ENCODE peak calls at places on chromosomes 5 and 9, in ten cellular contexts. O is transverse colon, V is fibroblast of lung, A is heart left ventricle, J is kidney, W is sigmoid colon, Y is spleen, M is PC-9, H is body of pancreas, T is HCT116. B is an unnamed sample. For H3K4me1, the result is how much of the 10 kb centered on the place peaks cover.

GRCh38 chr9:16058131-16058549 is 505.3 kb downstream of the CCDC171 start:
- DNase-seq in O (no peak), V (peak), A (no peak), J (no peak), W (no peak), Y (no peak), M (no peak), H (no peak), T (no peak), B (no peak)

GRCh38 chr5:90135979-90136378 is 273.6 kb downstream of the CETN3 start:
- DNase-seq in O (peak), V (no peak), A (no peak), J (peak), W (no peak), Y (no peak), M (no peak), H (peak), T (no peak), B (no peak)

GRCh38 chr5:95823738-95824609 is 1.4 kb upstream of the GLRX start:
- DNase-seq in O (peak), V (peak), A (peak), J (no peak), W (peak), Y (peak), M (peak), H (peak), T (peak), B (peak)

GRCh38 chr5:119409235-119409815 is 43.0 kb upstream of the HSD17B4 start:
- DNase-seq in O (no peak), V (no peak), A (no peak), J (no peak), W (no peak), Y (no peak), M (no peak), H (no peak), T (no peak), B (no peak)

GRCh38 chr5:111299067-111299481 is 74.9 kb downstream of the CAMK4 start:
- DNase-seq in O (no peak), V (peak), A (no peak), J (no peak), W (peak), Y (no peak), M (no peak), H (no peak), T (no peak), B (no peak)

GRCh38 chr5:145443366-145443765 is 391.8 kb downstream of the PRELID2 start:
- DNase-seq in O (no peak), V (no peak), A (no peak), J (no peak), W (no peak), Y (no peak), M (no peak), H (no peak), T (no peak), B (no peak)

GRCh38 chr5:97923997-97924396 is 741.0 kb upstream of the RIOK2 start:
- DNase-seq in O (no peak), V (no peak), A (no peak), J (no peak), W (no peak), Y (no peak), M (no peak), H (no peak), T (no peak), B (no peak)

GRCh38 chr5:173396311-173396993 is 68.2 kb upstream of the STC2 start:
- DNase-seq in O (no peak), V (no peak), A (no peak), J (no peak), W (peak), Y (no peak), M (no peak), H (no peak), T (peak), B (no peak)

GRCh38 chr9:37156781-37157356 is 36.5 kb downstream of the ZCCHC7 start:
- DNase-seq in O (no peak), V (no peak), A (no peak), J (no peak), W (no peak), Y (no peak), M (no peak), H (no peak), T (no peak), B (no peak)

GRCh38 chr5:178548751-178549150 is 41.4 kb downstream of the COL23A1 start:
- DNase-seq in O (no peak), V (no peak), A (no peak), J (no peak), W (peak), Y (no peak), M (no peak), H (no peak), T (no peak), B (no peak)

GRCh38 chr5:96624631-96625030 is 37.5 kb upstream of the CAST start:
- DNase-seq in O (no peak), V (no peak), A (no peak), J (no peak), W (no peak), Y (no peak), M (no peak), H (no peak), T (no peak), B (no peak)

GRCh38 chr9:134223601-134224122 is 59.3 kb upstream of the RNU6ATAC start:
- DNase-seq in O (no peak), V (no peak), A (peak), J (peak), W (peak), Y (no peak), M (no peak), H (no peak), T (no peak), B (no peak)

GRCh38 chr5:102617187-102617856 is 118.5 kb upstream of the SLCO6A1 start:
- DNase-seq in O (no peak), V (peak), A (no peak), J (no peak), W (no peak), Y (no peak), M (no peak), H (no peak), T (no peak), B (no peak)

GRCh38 chr9:90141723-90142122 is 500.9 kb downstream of the DIRAS2 start:
- DNase-seq in O (no peak), V (peak), A (no peak), J (no peak), W (no peak), Y (no peak), M (no peak), H (no peak), T (no peak), B (peak)

GRCh38 chr9:14780251-14780650 is 57.7 kb upstream of the CER1 start:
- DNase-seq in O (no peak), V (no peak), A (no peak), J (no peak), W (no peak), Y (no peak), M (no peak), H (no peak), T (no peak), B (no peak)

GRCh38 chr5:159877894-159878448 is 38.3 kb upstream of the ADRA1B start:
- DNase-seq in O (peak), V (no peak), A (peak), J (no peak), W (peak), Y (no peak), M (no peak), H (peak), T (no peak), B (no peak)

GRCh38 chr9:36336511-36336910 is 63.6 kb downstream of the RNF38 start:
- DNase-seq in O (no peak), V (peak), A (no peak), J (no peak), W (no peak), Y (no peak), M (no peak), H (no peak), T (no peak), B (no peak)

GRCh38 chr9:93890436-93890935 is 64.7 kb downstream of the BARX1 start:
- DNase-seq in O (peak), V (no peak), A (no peak), J (no peak), W (peak), Y (no peak), M (no peak), H (no peak), T (no peak), B (no peak)

GRCh38 chr9:2655411-2655901 is 33.9 kb downstream of the VLDLR start:
- DNase-seq in O (no peak), V (peak), A (peak), J (no peak), W (no peak), Y (no peak), M (peak), H (no peak), T (no peak), B (peak)

GRCh38 chr9:111895996-111896941 is at the start of gene UGCG:
- DNase-seq in O (peak), V (peak), A (peak), J (peak), W (peak), Y (peak), M (peak), H (peak), T (peak), B (peak)

GRCh38 chr9:36866840-36867239 is 167.2 kb downstream of the PAX5 start:
- DNase-seq in O (no peak), V (no peak), A (no peak), J (no peak), W (peak), Y (peak), M (no peak), H (no peak), T (no peak), B (no peak)

GRCh38 chr9:15509931-15510788 is 610 bp downstream of the PSIP1 start:
- DNase-seq in O (peak), V (peak), A (peak), J (peak), W (peak), Y (peak), M (peak), H (peak), T (no peak), B (peak)

GRCh38 chr9:137685035-137685885 is 66.5 kb downstream of the EHMT1 start:
- DNase-seq in O (no peak), V (peak), A (no peak), J (no peak), W (no peak), Y (no peak), M (no peak), H (no peak), T (no peak), B (no peak)

GRCh38 chr9:132141948-132142594 is 19.8 kb upstream of the NTNG2 start:
- DNase-seq in O (no peak), V (no peak), A (no peak), J (no peak), W (no peak), Y (no peak), M (peak), H (no peak), T (no peak), B (no peak)

GRCh38 chr5:32625106-32625505 is 39.7 kb downstream of the SUB1 start:
- DNase-seq in O (no peak), V (no peak), A (no peak), J (no peak), W (no peak), Y (no peak), M (no peak), H (no peak), T (no peak), B (no peak)

GRCh38 chr9:92100237-92100911 is 14.8 kb downstream of the SPTLC1 start:
- DNase-seq in O (no peak), V (peak), A (no peak), J (no peak), W (no peak), Y (no peak), M (peak), H (no peak), T (peak), B (no peak)

GRCh38 chr5:132437604-132438275 is 52.8 kb downstream of the IRF1 start:
- DNase-seq in O (peak), V (peak), A (peak), J (peak), W (peak), Y (peak), M (no peak), H (peak), T (no peak), B (peak)

GRCh38 chr5:132435891-132436290 is 54.7 kb downstream of the IRF1 start:
- DNase-seq in O (peak), V (no peak), A (no peak), J (no peak), W (no peak), Y (no peak), M (no peak), H (no peak), T (no peak), B (no peak)

GRCh38 chr5:132438931-132439330 is 51.6 kb downstream of the IRF1 start:
- DNase-seq in O (no peak), V (no peak), A (no peak), J (no peak), W (no peak), Y (no peak), M (no peak), H (no peak), T (no peak), B (no peak)

GRCh38 chr5:132434813-132435286 is 55.7 kb downstream of the IRF1 start:
- DNase-seq in O (peak), V (no peak), A (no peak), J (no peak), W (no peak), Y (no peak), M (no peak), H (no peak), T (no peak), B (no peak)

GRCh38 chr5:132436936-132437335 is 53.6 kb downstream of the IRF1 start:
- DNase-seq in O (no peak), V (no peak), A (no peak), J (no peak), W (no peak), Y (no peak), M (no peak), H (no peak), T (no peak), B (no peak)
- H3K4me1 ChIP-seq in O (under half), V (under half), A (half or more), J (under half), W (half or more), Y (half or more), M (under half), H (under half), T (under half), B (half or more)

DNA sequence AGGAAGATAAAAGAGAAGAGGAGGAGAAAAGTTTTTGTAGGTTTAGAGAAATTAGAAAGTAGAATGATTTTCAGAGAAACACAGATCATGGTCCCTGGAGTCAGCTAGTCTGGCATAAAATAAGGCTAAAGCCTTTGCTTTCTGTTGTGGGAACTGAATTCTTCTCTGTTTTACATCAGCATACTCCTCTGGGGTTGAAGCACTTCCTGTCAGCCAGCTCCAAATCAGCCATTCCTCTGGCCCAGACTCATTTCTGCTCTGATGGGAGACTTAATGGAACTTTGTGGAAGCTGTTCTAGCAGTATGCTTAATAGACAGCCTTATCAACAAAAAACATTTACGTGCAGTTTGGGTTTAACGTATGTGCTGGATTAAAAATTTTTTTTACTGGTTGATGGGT is 143.2 kb downstream of the HMHB1 start:
- DNase-seq in O (no peak), V (no peak), A (no peak), J (no peak), W (no peak), Y (no peak), M (no peak), H (peak), T (no peak), B (no peak)
- H3K27ac ChIP-seq in O (no peak), V (no peak), A (no peak), J (no peak), W (no peak), Y (no peak), M (no peak), H (no peak), T (no peak), B (no peak)

GRCh38 chr5:43352916-43353315 is 39.7 kb upstream of the HMGCS1 start:
- DNase-seq in O (no peak), V (no peak), A (no peak), J (no peak), W (no peak), Y (no peak), M (no peak), H (no peak), T (no peak), B (no peak)

GRCh38 chr5:43348207-43348606 is 35.0 kb upstream of the HMGCS1 start:
- DNase-seq in O (no peak), V (no peak), A (no peak), J (no peak), W (no peak), Y (no peak), M (no peak), H (no peak), T (no peak), B (no peak)

GRCh38 chr5:43352131-43352530 is 38.9 kb upstream of the HMGCS1 start:
- DNase-seq in O (no peak), V (no peak), A (no peak), J (no peak), W (no peak), Y (no peak), M (no peak), H (no peak), T (no peak), B (no peak)

GRCh38 chr5:43353668-43354067 is 40.5 kb upstream of the HMGCS1 start:
- DNase-seq in O (no peak), V (no peak), A (no peak), J (no peak), W (no peak), Y (no peak), M (no peak), H (no peak), T (no peak), B (no peak)

GRCh38 chr5:43348964-43349363 is 35.8 kb upstream of the HMGCS1 start:
- DNase-seq in O (no peak), V (no peak), A (no peak), J (no peak), W (no peak), Y (no peak), M (no peak), H (no peak), T (no peak), B (no peak)
- H3K4me1 ChIP-seq in O (under half), V (under half), A (under half), J (under half), W (under half), Y (under half), M (under half), H (under half), T (under half), B (under half)

GRCh38 chr5:108379722-108380530 is 2.0 kb downstream of the FBXL17 start:
- DNase-seq in O (no peak), V (peak), A (no peak), J (no peak), W (no peak), Y (no peak), M (no peak), H (no peak), T (no peak), B (no peak)
- H3K27ac ChIP-seq in O (peak), V (no peak), A (peak), J (peak), W (peak), Y (peak), M (no peak), H (peak), T (no peak), B (peak)

GRCh38 chr9:116316231-116316630 is 162.6 kb downstream of the PAPPA start:
- DNase-seq in O (no peak), V (no peak), A (no peak), J (no peak), W (no peak), Y (no peak), M (no peak), H (no peak), T (no peak), B (no peak)

GRCh38 chr9:116318463-116319271 is 165.1 kb downstream of the PAPPA start:
- DNase-seq in O (peak), V (peak), A (peak), J (no peak), W (peak), Y (no peak), M (no peak), H (peak), T (no peak), B (no peak)

GRCh38 chr9:116319480-116319879 is 165.9 kb downstream of the PAPPA start:
- DNase-seq in O (no peak), V (no peak), A (no peak), J (no peak), W (no peak), Y (no peak), M (no peak), H (no peak), T (no peak), B (no peak)

GRCh38 chr9:116320180-116320799 is 166.7 kb downstream of the PAPPA start:
- DNase-seq in O (no peak), V (no peak), A (peak), J (no peak), W (no peak), Y (no peak), M (no peak), H (no peak), T (no peak), B (no peak)

GRCh38 chr9:116317503-116317902 is 163.9 kb downstream of the PAPPA start:
- DNase-seq in O (no peak), V (no peak), A (no peak), J (no peak), W (no peak), Y (no peak), M (no peak), H (no peak), T (no peak), B (no peak)
- H3K4me1 ChIP-seq in O (under half), V (under half), A (under half), J (under half), W (under half), Y (under half), M (under half), H (under half), T (under half), B (under half)

B was measured in CD4-positive, alpha-beta memory T cell.